ENCODE peak calls at places on chromosomes 13 and 19, in seven cellular contexts. T is tibial artery, K is heart left ventricle, S is keratinocyte, H is neural progenitor cell, P is K562, R is HFF-Myc. Q is an unnamed sample.

GRCh38 chr19:36771275-36772231 is 1.1 kb downstream of the ZNF850 start:
- DNase-seq in T (peak), K (peak), S (no peak), H (peak), P (peak), R (peak), Q (peak)

GRCh38 chr19:10230155-10230903 is 802 bp downstream of the S1PR2 start:
- DNase-seq in T (peak), K (peak), S (no peak), H (peak), P (no peak), R (no peak), Q (no peak)

GRCh38 chr19:12783226-12783848 is 7.9 kb upstream of the JUNB start:
- DNase-seq in T (no peak), K (no peak), S (no peak), H (no peak), P (peak), R (no peak), Q (no peak)

GRCh38 chr19:38879400-38879751 is 1.3 kb upstream of the RINL start:
- DNase-seq in T (no peak), K (no peak), S (no peak), H (no peak), P (no peak), R (no peak), Q (no peak)

GRCh38 chr19:35671818-35672217 is 5.5 kb downstream of the UPK1A start:
- DNase-seq in T (no peak), K (no peak), S (no peak), H (no peak), P (peak), R (no peak), Q (no peak)

GRCh38 chr19:42199440-42200115 is 17.9 kb downstream of the DEDD2 start:
- DNase-seq in T (peak), K (no peak), S (peak), H (no peak), P (peak), R (no peak), Q (no peak)

GRCh38 chr19:13033244-13033643 is 38.0 kb downstream of the NFIX start:
- DNase-seq in T (no peak), K (no peak), S (no peak), H (no peak), P (no peak), R (no peak), Q (no peak)

GRCh38 chr13:20363162-20363561 is 131.0 kb upstream of the GJB6 start:
- DNase-seq in T (no peak), K (no peak), S (no peak), H (no peak), P (no peak), R (no peak), Q (no peak)

GRCh38 chr19:40143612-40144011 is 47.6 kb upstream of the MAP3K10 start:
- DNase-seq in T (no peak), K (peak), S (no peak), H (no peak), P (no peak), R (peak), Q (no peak)

GRCh38 chr19:6572217-6572616 is 18.7 kb downstream of the CD70 start:
- DNase-seq in T (peak), K (peak), S (no peak), H (no peak), P (peak), R (no peak), Q (no peak)

GRCh38 chr19:6579450-6580178 is 11.3 kb downstream of the CD70 start:
- DNase-seq in T (no peak), K (no peak), S (no peak), H (no peak), P (no peak), R (no peak), Q (no peak)

GRCh38 chr19:6580313-6580712 is 10.6 kb downstream of the CD70 start:
- DNase-seq in T (no peak), K (no peak), S (no peak), H (no peak), P (peak), R (peak), Q (peak)

GRCh38 chr19:6576869-6577281 is 14.1 kb downstream of the CD70 start:
- DNase-seq in T (no peak), K (no peak), S (no peak), H (no peak), P (peak), R (no peak), Q (no peak)

DNA sequence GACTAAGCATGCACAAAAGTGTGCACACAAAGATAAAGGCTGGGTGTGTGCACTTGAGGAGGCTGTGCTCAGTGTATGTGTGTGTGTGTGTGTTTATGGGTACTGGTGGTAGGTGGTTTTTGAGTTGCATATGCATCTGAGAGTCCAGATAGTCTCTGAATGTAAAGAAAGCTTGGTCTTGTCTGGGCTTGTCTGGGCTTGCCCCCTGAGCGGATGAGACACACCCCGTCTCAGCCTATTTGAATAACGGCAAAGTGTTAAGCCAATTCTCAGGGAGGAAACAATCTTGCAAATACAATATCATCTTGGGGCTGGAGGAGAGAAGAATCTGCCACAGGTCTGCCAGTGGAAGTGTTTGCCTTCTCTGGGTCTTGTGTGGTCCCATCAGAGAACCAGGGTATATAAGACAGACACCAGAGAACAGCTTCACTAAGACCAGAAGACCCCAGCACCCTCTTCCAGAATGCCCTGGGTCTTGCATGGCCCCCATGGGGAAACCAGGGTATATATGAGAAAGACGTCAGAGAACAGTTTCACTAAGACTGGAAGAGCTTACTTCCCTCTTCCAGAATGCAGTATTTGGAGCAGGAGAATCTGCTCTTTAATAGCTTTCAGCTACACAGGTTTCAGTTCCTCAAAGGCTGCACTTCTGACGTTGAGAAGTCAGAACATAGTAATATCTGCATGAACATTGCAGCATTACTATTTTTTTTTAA is 13.4 kb downstream of the CD70 start:
- DNase-seq in T (no peak), K (no peak), S (peak), H (no peak), P (peak), R (peak), Q (no peak)
- H3K4me3 ChIP-seq in T (no peak), K (no peak), S (no peak), H (no peak), P (no peak), R (no peak), Q (no peak)

GRCh38 chr19:18761531-18762110 is 29.5 kb downstream of the COMP start:
- DNase-seq in T (no peak), K (no peak), S (no peak), H (no peak), P (no peak), R (no peak), Q (no peak)
- H3K4me3 ChIP-seq in T (no peak), K (no peak), S (peak), H (no peak), P (no peak), R (no peak), Q (no peak)

DNA sequence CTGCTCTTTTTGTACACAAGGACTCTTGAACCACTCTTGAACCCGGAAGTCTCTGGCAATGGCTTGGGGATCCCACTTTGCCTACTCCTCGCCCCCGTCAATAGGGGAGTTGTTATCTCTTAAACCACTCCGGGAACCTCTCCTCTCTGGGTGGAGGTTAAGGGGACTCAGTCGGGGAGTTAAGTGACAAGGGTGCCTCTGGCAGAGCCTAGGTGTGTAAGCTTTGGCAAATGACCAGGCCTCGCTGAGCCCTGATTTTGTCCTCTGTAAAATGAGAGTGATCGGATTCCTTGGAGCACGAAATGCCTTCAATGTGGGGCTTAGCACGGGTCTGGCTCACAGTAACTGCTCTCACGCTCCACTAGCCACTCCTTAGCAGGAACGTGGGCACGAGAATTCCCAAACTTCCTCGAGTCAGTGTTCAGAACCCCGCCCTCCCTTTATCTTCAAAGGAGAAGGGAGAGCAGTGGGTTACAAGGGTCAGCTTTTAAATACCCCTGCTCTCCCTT is 193.3 kb downstream of the KATNAL1 start:
- DNase-seq in T (no peak), K (no peak), S (no peak), H (peak), P (peak), R (no peak), Q (no peak)
- H3K4me3 ChIP-seq in T (peak), K (peak), S (peak), H (peak), P (peak), R (peak), Q (no peak)

GRCh38 chr13:46567671-46568070 is 14.7 kb downstream of the LRCH1 start:
- DNase-seq in T (no peak), K (no peak), S (no peak), H (no peak), P (no peak), R (no peak), Q (no peak)
- H3K4me3 ChIP-seq in T (no peak), K (no peak), S (no peak), H (no peak), P (no peak), R (no peak), Q (no peak)

GRCh38 chr13:113642563-113642962 is 15.4 kb downstream of the ATP4B start:
- DNase-seq in T (no peak), K (no peak), S (no peak), H (no peak), P (no peak), R (no peak), Q (no peak)
- H3K4me3 ChIP-seq in T (no peak), K (no peak), S (no peak), H (no peak), P (no peak), R (no peak), Q (no peak)

GRCh38 chr19:18386543-18387251 is 739 bp downstream of the GDF15 start:
- DNase-seq in T (peak), K (no peak), S (no peak), H (no peak), P (no peak), R (no peak), Q (no peak)
- H3K4me3 ChIP-seq in T (peak), K (peak), S (peak), H (no peak), P (peak), R (peak), Q (peak)

DNA sequence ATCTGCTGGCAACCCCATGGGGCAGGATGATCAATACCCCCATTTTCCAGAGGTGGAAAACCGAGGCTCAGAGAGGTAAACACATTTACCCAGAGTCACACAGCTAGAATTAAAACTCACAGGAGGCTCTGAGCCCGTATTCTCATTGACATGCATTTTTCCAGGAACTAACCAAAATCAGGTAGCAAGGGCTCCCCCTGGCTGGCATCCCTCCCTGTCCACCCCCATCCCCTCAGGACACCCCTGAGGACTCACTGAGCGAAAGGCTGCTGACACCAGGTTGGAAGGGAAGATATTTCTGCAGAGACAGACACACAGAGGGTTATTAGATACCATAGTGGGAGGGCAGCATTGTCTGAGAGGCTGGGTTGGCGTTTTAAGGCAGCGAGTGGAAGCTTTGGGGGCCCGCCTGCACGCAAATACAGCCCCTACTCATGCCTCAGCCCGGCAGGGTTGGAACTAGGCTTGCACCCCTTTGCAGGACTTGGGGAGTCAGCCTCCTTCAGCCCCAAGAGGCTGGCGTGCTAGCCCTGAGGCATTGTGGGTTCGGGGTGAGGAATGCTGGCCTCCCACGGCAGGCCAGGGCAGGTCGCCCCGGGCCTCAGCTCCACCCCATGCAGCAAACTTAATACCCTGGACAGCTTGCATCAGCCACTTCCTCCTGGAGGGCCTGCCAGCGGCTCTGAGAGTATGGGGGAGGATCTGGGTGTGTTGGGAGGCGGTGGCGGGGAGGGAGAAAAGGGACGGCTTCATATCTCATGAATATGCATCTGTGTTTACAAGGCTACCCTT is 3.9 kb downstream of the SLC1A5 start:
- DNase-seq in T (peak), K (peak), S (peak), H (peak), P (peak), R (no peak), Q (peak)
- H3K4me3 ChIP-seq in T (peak), K (peak), S (peak), H (peak), P (peak), R (peak), Q (peak)

GRCh38 chr19:55385236-55385748 is 440 bp upstream of the RPL28 start:
- DNase-seq in T (peak), K (peak), S (peak), H (peak), P (peak), R (peak), Q (peak)
- H3K4me3 ChIP-seq in T (peak), K (peak), S (peak), H (peak), P (peak), R (peak), Q (peak)

GRCh38 chr19:49338023-49338677 is 2.9 kb downstream of the CD37 start:
- DNase-seq in T (peak), K (no peak), S (no peak), H (peak), P (no peak), R (no peak), Q (no peak)
- H3K4me3 ChIP-seq in T (peak), K (peak), S (no peak), H (peak), P (no peak), R (no peak), Q (no peak)

Q was measured in kidney epithelial cell.